ENCODE peak calls at places on chromosomes 16 and 17, in five cellular contexts. One of them, this sample, is unnamed.

GRCh38 chr16:10309271-10309932 is 76.5 kb upstream of the ATF7IP2 start:
- DNase-seq in nephron progenitor cell: no peak
- DNase-seq in AG08395: no peak
- DNase-seq in PC-9: no peak
- DNase-seq in astrocyte of the spinal cord: no peak
- DNase-seq in this sample: no peak

GRCh38 chr16:6684076-6684673 is 648.5 kb upstream of the RBFOX1 start:
- DNase-seq in PC-9: no peak
- DNase-seq in nephron progenitor cell: peak
- DNase-seq in astrocyte of the spinal cord: no peak
- DNase-seq in AG08395: no peak
- DNase-seq in this sample: peak

GRCh38 chr17:80861360-80861861 is 130.2 kb upstream of the CHMP6 start:
- DNase-seq in astrocyte of the spinal cord: no peak
- DNase-seq in PC-9: no peak
- DNase-seq in nephron progenitor cell: no peak
- DNase-seq in AG08395: no peak
- DNase-seq in this sample: no peak

GRCh38 chr16:67936876-67937605 is 391 bp upstream of the PSMB10 start:
- DNase-seq in PC-9: peak
- DNase-seq in astrocyte of the spinal cord: no peak
- DNase-seq in nephron progenitor cell: no peak
- DNase-seq in AG08395: no peak
- DNase-seq in this sample: no peak

GRCh38 chr17:57091186-57091618 is 6.2 kb downstream of the AKAP1 start:
- DNase-seq in AG08395: no peak
- DNase-seq in PC-9: no peak
- DNase-seq in nephron progenitor cell: no peak
- DNase-seq in astrocyte of the spinal cord: no peak
- DNase-seq in this sample: no peak

GRCh38 chr17:1143573-1143972 is 36.2 kb downstream of the ABR start:
- DNase-seq in nephron progenitor cell: peak
- DNase-seq in AG08395: peak
- DNase-seq in astrocyte of the spinal cord: peak
- DNase-seq in PC-9: no peak
- DNase-seq in this sample: peak

GRCh38 chr17:80262291-80262690 is 1.6 kb downstream of the RNF213 start:
- DNase-seq in nephron progenitor cell: no peak
- DNase-seq in AG08395: no peak
- DNase-seq in PC-9: no peak
- DNase-seq in astrocyte of the spinal cord: no peak
- DNase-seq in this sample: no peak

GRCh38 chr17:16391451-16391850 is 10.6 kb downstream of the UBB start:
- DNase-seq in astrocyte of the spinal cord: no peak
- DNase-seq in PC-9: no peak
- DNase-seq in nephron progenitor cell: no peak
- DNase-seq in AG08395: no peak
- DNase-seq in this sample: no peak

GRCh38 chr16:58614212-58614611 is 15.4 kb downstream of the CNOT1 start:
- DNase-seq in nephron progenitor cell: no peak
- DNase-seq in AG08395: peak
- DNase-seq in PC-9: no peak
- DNase-seq in astrocyte of the spinal cord: peak
- DNase-seq in this sample: no peak

GRCh38 chr17:31427684-31428083 is 36.2 kb downstream of the RAB11FIP4 start:
- DNase-seq in nephron progenitor cell: no peak
- DNase-seq in AG08395: no peak
- DNase-seq in astrocyte of the spinal cord: no peak
- DNase-seq in PC-9: no peak
- DNase-seq in this sample: no peak

GRCh38 chr16:52721331-52721730 is 174.4 kb upstream of the TOX3 start:
- DNase-seq in PC-9: no peak
- DNase-seq in AG08395: no peak
- DNase-seq in nephron progenitor cell: no peak
- DNase-seq in astrocyte of the spinal cord: no peak
- DNase-seq in this sample: no peak

GRCh38 chr16:89230210-89230609 is 12.7 kb downstream of the ZNF778 start:
- DNase-seq in astrocyte of the spinal cord: no peak
- DNase-seq in PC-9: no peak
- DNase-seq in AG08395: no peak
- DNase-seq in nephron progenitor cell: no peak
- DNase-seq in this sample: no peak

This sample was measured in retina.